ENCODE peak calls at places on chromosomes 13 and 19, in nine cellular contexts. C is lower lobe of right lung, L is ovary, A is dorsolateral prefrontal cortex, E is neural crest cell, I is A549, R is Peyer's patch, J is uterus, G is choroid plexus epithelial cell. M is an unnamed sample.

GRCh38 chr19:16771618-16772017 is 52.0 kb downstream of the NWD1 start:
- DNase-seq in I (peak), J (peak), C (peak), A (peak), E (peak), R (peak), G (peak), L (peak), M (peak)

GRCh38 chr13:110712081-110712848 is 1.2 kb upstream of the ING1 start:
- DNase-seq in L (peak), A (peak), J (peak), E (peak), G (peak), I (peak), C (peak), R (peak), M (peak)

GRCh38 chr13:80716610-80717081 is 375.7 kb upstream of the SPRY2 start:
- DNase-seq in E (no peak), L (no peak), A (no peak), I (no peak), J (peak), C (no peak), R (peak), G (peak), M (no peak)

GRCh38 chr13:33775339-33776108 is 42.4 kb upstream of the RFC3 start:
- DNase-seq in L (no peak), I (no peak), E (no peak), R (no peak), J (no peak), C (no peak), G (no peak), A (no peak), M (no peak)

GRCh38 chr13:27128825-27129627 is 42.6 kb downstream of the USP12 start:
- DNase-seq in A (no peak), C (no peak), I (no peak), L (no peak), G (no peak), E (no peak), J (no peak), R (no peak), M (no peak)

GRCh38 chr19:42635233-42635539 is 40.5 kb upstream of the CEACAM8 start:
- DNase-seq in C (no peak), J (no peak), E (no peak), L (no peak), A (no peak), I (no peak), G (no peak), R (no peak), M (no peak)

GRCh38 chr13:39401091-39401647 is 201.8 kb downstream of the LHFPL6 start:
- DNase-seq in J (no peak), E (no peak), I (no peak), R (no peak), A (no peak), G (no peak), C (no peak), L (no peak), M (no peak)

GRCh38 chr13:112331675-112332074 is 44.5 kb upstream of the SPACA7 start:
- DNase-seq in L (no peak), G (no peak), J (no peak), R (no peak), I (no peak), A (no peak), C (no peak), E (no peak), M (no peak)

GRCh38 chr19:33666196-33666595 is 44.4 kb downstream of the CHST8 start:
- DNase-seq in E (no peak), G (no peak), J (no peak), A (no peak), R (peak), I (no peak), C (no peak), L (no peak), M (no peak)

GRCh38 chr19:33668968-33669367 is 47.2 kb downstream of the CHST8 start:
- DNase-seq in A (no peak), G (peak), J (no peak), I (no peak), C (no peak), L (no peak), R (peak), E (no peak), M (no peak)

GRCh38 chr19:33664744-33665143 is 43.0 kb downstream of the CHST8 start:
- DNase-seq in R (no peak), A (no peak), C (no peak), L (no peak), J (no peak), G (no peak), E (no peak), I (no peak), M (no peak)

GRCh38 chr19:33667141-33667540 is 45.4 kb downstream of the CHST8 start:
- DNase-seq in G (no peak), R (peak), C (no peak), E (no peak), J (no peak), L (no peak), I (no peak), A (no peak), M (no peak)

DNA sequence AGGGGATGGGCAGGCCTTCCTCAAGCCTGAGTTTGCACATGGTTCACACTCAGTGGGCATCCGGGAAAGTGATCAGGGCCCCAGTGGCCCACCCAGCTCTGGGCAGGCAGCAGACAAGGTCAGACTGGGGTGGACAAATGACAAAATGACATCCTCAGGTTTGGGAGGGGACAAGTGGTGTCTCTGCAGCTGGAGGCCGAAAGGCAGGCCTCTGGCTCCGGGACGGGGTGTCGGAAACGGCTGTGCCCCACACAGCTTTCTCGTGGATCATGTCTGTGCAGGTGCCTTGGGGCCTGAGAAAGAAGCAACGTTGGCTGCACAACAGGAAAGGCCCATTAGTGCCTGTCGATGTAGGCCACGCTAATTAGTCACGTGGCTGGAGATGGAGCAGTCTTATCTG is 44.0 kb downstream of the CHST8 start:
- DNase-seq in R (peak), I (no peak), L (no peak), C (no peak), G (no peak), E (no peak), A (no peak), J (no peak), M (no peak)
- TF ChIP-seq CTCF in R (no peak), I (no peak), L (no peak), C (no peak), G (no peak), E (no peak), A (no peak), J (no peak), M (no peak)

DNA sequence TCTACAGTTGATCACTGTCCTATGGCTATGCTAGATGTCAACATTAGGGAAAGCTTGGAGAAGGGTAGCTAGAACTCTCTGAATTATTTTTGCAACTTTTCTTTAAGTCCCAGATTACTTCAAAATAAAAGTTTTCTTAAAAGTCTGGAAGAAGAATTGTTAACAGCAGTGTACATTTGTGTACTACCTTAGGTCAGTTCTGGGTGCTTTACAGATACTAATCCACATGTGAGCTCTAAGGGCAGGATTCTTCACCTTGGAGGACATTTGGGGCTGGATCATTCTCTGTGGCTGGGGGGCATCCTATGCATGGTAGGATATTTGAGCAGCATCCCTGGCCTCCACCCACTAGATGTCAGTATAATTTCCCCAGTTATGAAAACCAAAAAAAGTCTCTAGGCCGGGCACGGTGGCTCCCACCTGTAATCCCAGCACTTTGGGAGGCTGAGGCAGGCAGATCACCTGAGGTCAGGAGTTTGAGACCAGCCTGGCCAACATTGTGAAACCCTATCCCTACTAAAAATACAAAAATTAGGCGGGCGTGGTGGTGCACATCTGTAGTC is 2.8 kb downstream of the BRME1 start:
- DNase-seq in C (no peak), E (no peak), G (peak), R (no peak), L (no peak), J (no peak), A (no peak), I (no peak), M (no peak)
- TF ChIP-seq CTCF in C (peak), E (peak), G (peak), R (peak), L (no peak), J (no peak), A (peak), I (peak), M (peak)

DNA sequence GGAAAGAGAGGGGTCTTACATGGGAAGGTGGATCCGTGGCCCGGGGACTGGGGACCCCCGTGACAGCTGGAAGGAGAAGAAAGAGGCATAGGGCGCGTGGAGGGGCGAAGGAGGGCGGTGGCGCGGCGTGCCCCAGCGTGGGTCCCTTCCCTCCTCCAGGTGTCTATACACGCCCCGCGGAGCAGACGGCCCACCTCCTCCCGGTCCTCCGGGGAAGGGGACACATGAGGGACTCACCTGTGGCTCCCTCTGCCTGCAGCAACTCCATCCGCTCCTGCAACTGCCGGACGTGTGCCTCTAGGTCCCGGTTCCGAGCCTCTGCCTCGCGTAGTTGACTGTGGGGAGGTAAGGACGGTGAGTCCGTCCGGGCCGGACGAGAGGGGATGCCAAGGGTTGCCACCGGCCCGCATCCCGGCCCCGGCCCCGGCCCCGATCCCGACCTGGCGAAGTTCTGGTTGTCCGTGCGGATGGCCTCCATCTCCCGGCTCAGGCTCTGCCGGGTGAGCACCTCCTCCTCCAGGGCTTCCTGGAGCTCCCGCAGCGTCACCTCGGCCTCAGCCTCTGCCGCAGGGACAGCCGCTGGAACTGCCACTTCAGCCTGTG is 2.4 kb upstream of the SIX5 start:
- DNase-seq in R (no peak), A (no peak), I (no peak), G (no peak), E (no peak), C (no peak), L (peak), J (peak), M (no peak)
- TF ChIP-seq CTCF in R (no peak), A (no peak), I (no peak), G (no peak), E (no peak), C (no peak), L (no peak), J (no peak), M (no peak)

GRCh38 chr19:11987405-11988231 is 22.8 kb downstream of the ZNF763 start:
- DNase-seq in L (peak), I (no peak), J (peak), G (peak), C (peak), R (peak), E (peak), A (peak), M (peak)

GRCh38 chr19:11982526-11982925 is 17.7 kb downstream of the ZNF763 start:
- DNase-seq in I (no peak), J (no peak), A (no peak), R (no peak), C (no peak), E (no peak), G (no peak), L (no peak), M (no peak)

GRCh38 chr19:11986754-11987153 is 21.9 kb downstream of the ZNF763 start:
- DNase-seq in I (no peak), E (no peak), J (no peak), G (no peak), R (no peak), A (no peak), L (no peak), C (no peak), M (no peak)

GRCh38 chr19:11989112-11989456 is 24.2 kb downstream of the ZNF763 start:
- DNase-seq in E (no peak), J (no peak), L (no peak), C (no peak), A (no peak), G (no peak), R (no peak), I (no peak), M (no peak)

DNA sequence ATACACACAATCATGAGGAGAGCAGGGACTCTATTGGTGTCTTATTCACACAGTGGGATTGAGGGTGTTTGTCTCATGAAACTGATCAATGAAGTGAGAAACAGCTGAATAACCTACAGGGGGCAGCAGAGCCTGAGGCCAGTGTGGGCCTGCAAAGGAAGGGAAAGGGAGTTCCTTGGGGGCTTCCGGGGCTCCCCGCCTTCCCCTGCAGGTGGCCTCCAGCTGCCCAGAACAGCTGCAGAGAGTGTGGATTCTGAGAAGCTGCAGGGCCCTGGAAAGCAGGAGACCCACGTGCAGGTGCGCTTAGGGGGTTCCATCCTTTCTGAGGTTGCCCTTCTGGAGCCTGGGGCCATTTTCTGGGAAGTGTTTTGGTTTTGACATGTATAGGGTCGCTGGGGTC is 20.1 kb downstream of the ZNF763 start:
- DNase-seq in J (no peak), L (no peak), R (no peak), G (no peak), I (no peak), A (no peak), C (no peak), E (peak), M (no peak)
- TF ChIP-seq CTCF in J (no peak), L (no peak), R (no peak), G (peak), I (no peak), A (peak), C (no peak), E (peak), M (peak)

DNA sequence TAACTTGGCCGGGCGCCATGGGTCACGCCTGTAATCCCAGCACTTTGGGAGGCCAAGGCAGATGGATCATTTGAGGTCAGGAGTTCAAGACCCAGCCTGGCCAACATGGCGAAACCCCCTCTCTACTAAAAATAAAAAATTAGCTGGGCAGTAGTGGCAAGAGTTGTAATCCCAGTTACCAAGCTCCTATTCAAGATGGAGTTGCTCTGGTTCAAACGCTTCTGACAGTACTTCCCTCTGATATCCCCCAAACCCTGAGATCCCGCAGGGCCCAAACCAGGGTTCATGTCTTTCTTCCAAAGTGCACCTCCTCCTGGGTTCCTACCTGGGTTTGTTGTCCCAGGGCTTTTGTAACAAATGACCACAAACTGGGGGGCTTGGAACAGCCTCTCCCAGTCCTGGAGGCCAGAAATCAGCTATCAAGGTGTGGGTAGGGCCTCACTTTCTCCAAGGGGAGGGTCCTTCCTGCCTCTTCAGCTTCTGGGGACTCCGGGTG is 13.7 kb downstream of the CELF5 start:
- DNase-seq in E (no peak), C (no peak), J (no peak), I (no peak), A (no peak), L (no peak), R (no peak), G (no peak), M (no peak)
- TF ChIP-seq CTCF in E (no peak), C (no peak), J (no peak), I (no peak), A (no peak), L (no peak), R (no peak), G (no peak), M (no peak)

M was measured in D721Med.